ENCODE peak calls at places on chromosomes 5 and 9, in four cellular contexts. H is HCT116, U is H9, E is PC-3. S is an unnamed sample.

GRCh38 chr5:96093340-96093739 is 131.7 kb upstream of the ELL2 start:
- DNase-seq in E (no peak), U (no peak), H (no peak), S (no peak)

GRCh38 chr9:81855538-81855937 is 72.7 kb upstream of the SPATA31D4 start:
- DNase-seq in H (no peak), E (peak; percentile 62), U (no peak), S (no peak)

GRCh38 chr5:9632495-9632894 is 2.3 kb upstream of the TAS2R1 start:
- DNase-seq in U (no peak), H (no peak), E (no peak), S (no peak)

GRCh38 chr5:6746244-6746643 is 33.0 kb downstream of the TENT4A start:
- DNase-seq in H (no peak), U (no peak), E (no peak), S (no peak)

GRCh38 chr9:129317179-129318011 is 139.3 kb upstream of the IER5L start:
- DNase-seq in H (no peak), U (no peak), E (peak; percentile 4), S (peak; percentile 80)

GRCh38 chr5:28473531-28474107 is 1435.2 kb upstream of the CDH9 start:
- DNase-seq in H (no peak), U (no peak), E (peak; percentile 75), S (no peak)

GRCh38 chr5:82307431-82307830 is 29.3 kb upstream of the RPS23 start:
- DNase-seq in U (no peak), E (no peak), H (no peak), S (no peak)

GRCh38 chr5:36507332-36507952 is 99.0 kb upstream of the SLC1A3 start:
- DNase-seq in E (peak; percentile 86), H (peak; percentile 48), U (peak; percentile 72), S (peak; percentile 82)

GRCh38 chr9:113999256-114000062 is 78.6 kb downstream of the AMBP start:
- DNase-seq in U (peak; percentile 14), E (no peak), H (no peak), S (peak; percentile 55)

GRCh38 chr5:128674837-128675446 is 136.9 kb upstream of the FBN2 start:
- DNase-seq in H (peak; percentile 50), U (peak; percentile 62), E (peak; percentile 84), S (no peak)

GRCh38 chr5:151587796-151588606 is 3.1 kb downstream of the FAT2 start:
- DNase-seq in E (no peak), H (no peak), U (no peak), S (no peak)

GRCh38 chr5:68344447-68345111 is 129.0 kb downstream of the PIK3R1 start:
- DNase-seq in U (no peak), H (no peak), E (peak; percentile 52), S (no peak)

GRCh38 chr9:91903126-91903911 is 46.7 kb downstream of the ROR2 start:
- DNase-seq in E (no peak), U (no peak), H (no peak), S (no peak)

GRCh38 chr9:18595597-18595996 is 121.6 kb downstream of the ADAMTSL1 start:
- DNase-seq in H (no peak), U (no peak), E (no peak), S (no peak)

DNA sequence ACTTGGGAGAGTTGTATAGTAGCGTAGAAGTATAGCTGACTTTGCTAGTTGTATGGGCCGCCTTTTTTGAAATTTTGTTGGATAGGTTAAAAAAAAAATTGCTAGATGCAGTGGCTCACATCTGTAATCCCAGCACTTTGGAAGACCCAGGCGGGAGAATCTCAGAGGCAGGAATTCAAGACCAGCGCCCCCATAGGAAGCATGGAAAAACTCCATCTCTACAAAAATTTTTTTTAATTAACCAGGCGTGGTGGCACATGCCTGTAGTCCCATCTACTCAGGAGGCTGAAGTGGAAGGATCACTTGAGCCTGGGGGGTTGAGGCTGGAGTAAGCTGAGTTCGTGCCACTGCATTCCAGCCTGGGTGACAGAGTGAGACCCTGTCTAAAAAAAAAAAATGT is 59.2 kb downstream of the SMC5 start:
- DNase-seq in E (no peak), H (no peak), U (peak; percentile 36), S (no peak)
- H3K9me3 ChIP-seq in E (no peaks in the 10 kb centered on the region), H (no peaks in the 10 kb centered on the region), U (no peaks in the 10 kb centered on the region), S (no peaks in the 10 kb centered on the region)

GRCh38 chr9:104209387-104209786 is 115.3 kb downstream of the SMC2 start:
- DNase-seq in H (no peak), U (no peak), E (no peak), S (no peak)
- H3K9ac ChIP-seq in H (no peak overlapping the region), U (no peak overlapping the region), E (no peak overlapping the region), S (no peak overlapping the region)

DNA sequence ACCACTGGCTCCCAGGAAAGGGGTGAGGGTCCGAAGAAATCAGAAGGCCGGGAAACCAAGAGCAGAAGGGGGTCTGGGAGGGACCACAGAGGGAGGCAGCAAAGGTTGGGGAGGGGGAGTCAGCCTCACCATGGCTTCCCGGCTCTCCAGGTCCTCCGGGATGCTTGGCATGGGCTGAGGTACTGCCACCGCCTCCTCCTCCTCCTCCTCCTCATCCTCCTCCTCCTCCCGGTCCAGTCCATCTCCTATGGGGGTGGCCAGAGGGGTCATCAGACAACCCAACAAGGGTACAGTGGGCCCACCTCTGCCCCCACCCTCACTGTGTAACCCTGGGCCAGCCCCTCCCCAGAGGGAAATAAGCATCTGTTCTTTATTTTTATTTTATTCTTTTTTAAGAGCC is 17.5 kb downstream of the GOLGA2 start:
- DNase-seq in E (no peak), H (no peak), U (no peak), S (peak; percentile 42)
- H3K9me3 ChIP-seq in E (no peaks in the 10 kb centered on the region), H (no peaks in the 10 kb centered on the region), U (no peaks in the 10 kb centered on the region), S (no peaks in the 10 kb centered on the region)

DNA sequence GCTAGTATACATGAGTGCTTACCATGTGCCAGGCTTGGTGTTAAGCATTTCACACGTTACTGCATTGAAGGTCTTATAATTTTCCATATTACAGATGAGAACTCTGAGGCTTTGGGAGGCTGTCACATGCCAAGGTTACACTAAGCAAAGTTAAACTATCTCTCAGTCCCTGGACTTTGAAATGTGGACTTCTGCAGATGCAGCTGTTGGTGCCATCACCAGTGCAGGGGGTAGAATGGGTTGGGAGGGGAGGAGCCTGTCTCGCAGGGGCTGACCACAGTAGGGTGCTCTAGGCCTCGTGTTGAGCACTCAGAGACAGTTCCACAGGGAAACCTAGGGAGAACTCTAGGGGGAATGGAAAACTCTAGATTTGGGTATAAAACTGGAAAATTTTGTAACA is 220.9 kb downstream of the MAPKAP1 start:
- DNase-seq in U (no peak), H (no peak), E (no peak), S (no peak)
- H3K9ac ChIP-seq in U (no peak overlapping the region), H (no peak overlapping the region), E (no peak overlapping the region), S (no peak overlapping the region)

DNA sequence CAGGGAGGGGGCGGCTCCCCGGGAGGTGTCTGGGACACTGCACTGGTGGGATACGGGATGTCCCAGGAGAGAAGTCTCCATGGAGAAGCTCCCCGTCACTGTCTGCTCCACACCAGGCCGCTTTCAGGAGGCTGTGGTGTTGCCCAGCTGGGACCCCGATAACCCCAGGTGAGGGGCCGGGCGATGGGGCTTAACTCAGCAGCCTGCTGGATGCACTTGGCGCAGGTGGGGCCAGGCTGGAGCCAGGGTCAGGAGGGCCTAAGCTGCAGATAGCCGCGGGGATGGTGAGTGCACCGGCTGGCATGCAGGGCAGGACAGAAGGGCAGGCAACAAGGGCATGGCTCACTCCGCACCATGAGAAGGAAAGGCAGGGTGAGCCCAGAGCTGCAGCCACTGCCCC is 377.5 kb upstream of the IRX1 start:
- DNase-seq in U (no peak), H (no peak), E (no peak), S (peak; percentile 55)
- H3K9me3 ChIP-seq in U (no peaks in the 10 kb centered on the region), H (no peaks in the 10 kb centered on the region), E (no peaks in the 10 kb centered on the region), S (no peaks in the 10 kb centered on the region)

GRCh38 chr9:27792971-27793689 is 219.8 kb upstream of the C9orf72 start:
- DNase-seq in H (no peak), E (no peak), U (no peak), S (no peak)
- H3K9ac ChIP-seq in H (no peak overlapping the region), E (no peak overlapping the region), U (no peak overlapping the region), S (no peak overlapping the region)

GRCh38 chr5:178870411-178870810 is 10.7 kb downstream of the ZNF354B start:
- DNase-seq in H (no peak), U (no peak), E (no peak), S (no peak)

GRCh38 chr5:178866946-178867345 is 7.2 kb downstream of the ZNF354B start:
- DNase-seq in U (no peak), H (no peak), E (no peak), S (no peak)

GRCh38 chr5:178869577-178869976 is 9.8 kb downstream of the ZNF354B start:
- DNase-seq in E (no peak), U (no peak), H (no peak), S (no peak)

GRCh38 chr5:178872302-178872701 is 12.5 kb downstream of the ZNF354B start:
- DNase-seq in E (no peak), H (no peak), U (no peak), S (no peak)
- H3K9me3 ChIP-seq in E (peaks cover 38% of the 10 kb centered on the region), H (peaks cover 29% of the 10 kb centered on the region), U (peaks cover 4% of the 10 kb centered on the region), S (peaks cover 34% of the 10 kb centered on the region)

GRCh38 chr5:32020971-32021370 is 153.1 kb downstream of the GOLPH3 start:
- DNase-seq in E (no peak), U (no peak), H (no peak), S (no peak)
- H3K9ac ChIP-seq in E (no peak overlapping the region), U (no peak overlapping the region), H (no peak overlapping the region), S (no peak overlapping the region)